ENCODE peak calls at places on chromosomes 12 and 14, in nine cellular contexts. R, B, N, U, H, V, T, S and W are unnamed samples.

GRCh38 chr14:22614240-22614799 is 16.2 kb downstream of the ABHD4 start:
- DNase-seq in R (peak; percentile 81), B (no peak), N (no peak), U (no peak), H (peak; percentile 95), V (peak; percentile 18), T (peak; percentile 99), S (peak; percentile 91), W (no peak)

GRCh38 chr14:91307046-91307445 is 62.5 kb upstream of the GPR68 start:
- DNase-seq in R (no peak), B (no peak), N (no peak), U (peak; percentile 66), H (no peak), V (no peak), T (no peak), S (no peak), W (no peak)

GRCh38 chr14:105086833-105087307 is 21.6 kb upstream of the GPR132 start:
- DNase-seq in R (peak; percentile 63), B (peak; percentile 85), N (peak; percentile 63), U (peak; percentile 97), H (no peak), V (peak; percentile 76), T (no peak), S (peak; percentile 65), W (no peak)

GRCh38 chr14:54147285-54147684 is 190.7 kb upstream of the BMP4 start:
- DNase-seq in R (no peak), B (no peak), N (no peak), U (no peak), H (no peak), V (no peak), T (no peak), S (peak; percentile 85), W (no peak)

GRCh38 chr12:124419292-124420040 is 124.6 kb downstream of the RFLNA start:
- DNase-seq in R (no peak), B (no peak), N (no peak), U (no peak), H (no peak), V (no peak), T (no peak), S (no peak), W (no peak)

GRCh38 chr14:79656086-79656485 is 555.2 kb downstream of the DIO2 start:
- DNase-seq in R (no peak), B (no peak), N (no peak), U (no peak), H (no peak), V (no peak), T (no peak), S (no peak), W (no peak)

GRCh38 chr14:89853976-89854693 is 100.4 kb downstream of the EFCAB11 start:
- DNase-seq in R (no peak), B (no peak), N (no peak), U (no peak), H (no peak), V (no peak), T (peak; percentile 82), S (no peak), W (no peak)

GRCh38 chr14:52455291-52456088 is 96.8 kb downstream of the TXNDC16 start:
- DNase-seq in R (no peak), B (no peak), N (no peak), U (no peak), H (peak; percentile 68), V (no peak), T (peak; percentile 58), S (peak; percentile 55), W (no peak)

GRCh38 chr12:111033281-111034147 is 113.1 kb upstream of the MYL2 start:
- DNase-seq in R (no peak), B (no peak), N (no peak), U (peak; percentile 47), H (no peak), V (no peak), T (no peak), S (no peak), W (no peak)

GRCh38 chr14:68792022-68792829 is 641 bp downstream of the ZFP36L1 start:
- DNase-seq in R (no peak), B (no peak), N (peak; percentile 49), U (peak; percentile 87), H (no peak), V (peak; percentile 56), T (no peak), S (no peak), W (peak; percentile 58)

GRCh38 chr12:54416908-54417603 is 2.0 kb downstream of the ITGA5 start:
- DNase-seq in R (no peak), B (no peak), N (no peak), U (no peak), H (no peak), V (no peak), T (no peak), S (peak; percentile 25), W (no peak)

DNA sequence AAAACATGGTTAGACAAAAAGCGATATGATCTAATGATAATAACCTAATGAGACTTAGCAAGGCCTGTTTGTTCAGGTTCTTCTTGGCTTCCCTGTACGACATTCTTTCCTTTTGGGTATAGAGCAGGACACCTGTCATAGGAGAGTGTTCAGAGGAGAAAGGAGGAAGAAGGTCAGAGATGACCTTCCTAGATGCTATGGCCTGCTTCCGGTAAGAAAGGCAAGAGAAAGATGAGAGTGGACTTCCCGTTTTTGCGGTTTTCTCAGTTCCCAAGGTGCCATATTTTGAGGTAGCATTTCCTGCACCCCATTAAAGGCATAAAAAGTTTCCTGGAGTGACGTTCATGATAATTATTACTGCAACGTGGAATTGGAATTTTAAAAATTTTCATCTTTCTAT is 8.7 kb downstream of the CLEC4E start:
- DNase-seq in R (no peak), B (no peak), N (no peak), U (no peak), H (no peak), V (no peak), T (no peak), S (no peak), W (no peak)
- H3K4me3 ChIP-seq in R (no peak overlapping the region), B (no peak overlapping the region), N (no peak overlapping the region), U (no peak overlapping the region), H (no peak overlapping the region), V (no peak overlapping the region), T (no peak overlapping the region), S (no peak overlapping the region), W (no peak overlapping the region)

DNA sequence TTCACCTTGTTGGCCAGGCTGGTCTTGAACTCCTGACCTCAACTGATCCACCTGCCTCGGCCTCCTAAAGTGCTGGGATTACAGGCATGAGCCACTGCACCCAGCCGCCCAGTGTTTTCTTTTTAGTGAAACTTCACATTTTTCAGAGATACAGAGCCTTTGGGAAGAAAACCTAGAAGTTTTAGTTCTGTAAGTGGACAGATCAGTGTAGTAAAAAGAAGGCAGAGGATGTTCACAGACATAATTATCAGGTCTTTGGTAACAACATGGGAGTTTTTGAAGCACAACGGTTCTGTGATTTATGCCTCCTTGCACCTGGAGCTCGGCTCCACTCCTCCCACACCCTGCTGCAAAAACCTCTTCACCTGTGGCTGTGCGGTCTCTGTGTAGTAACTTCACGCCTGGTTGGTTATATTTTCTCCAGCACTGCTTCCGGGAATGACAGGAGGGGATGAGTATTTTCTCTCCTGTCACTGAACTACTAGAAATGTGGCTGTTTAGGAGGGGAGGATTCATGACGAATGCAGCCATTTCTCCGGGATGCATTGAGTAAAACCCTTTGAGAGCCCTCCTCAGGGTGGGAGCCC is 67.0 kb downstream of the ARF6 start:
- DNase-seq in R (no peak), B (no peak), N (no peak), U (no peak), H (no peak), V (peak; percentile 78), T (no peak), S (no peak), W (no peak)
- H3K4me3 ChIP-seq in R (no peak overlapping the region), B (no peak overlapping the region), N (no peak overlapping the region), U (no peak overlapping the region), H (no peak overlapping the region), V (no peak overlapping the region), T (no peak overlapping the region), S (no peak overlapping the region), W (no peak overlapping the region)

DNA sequence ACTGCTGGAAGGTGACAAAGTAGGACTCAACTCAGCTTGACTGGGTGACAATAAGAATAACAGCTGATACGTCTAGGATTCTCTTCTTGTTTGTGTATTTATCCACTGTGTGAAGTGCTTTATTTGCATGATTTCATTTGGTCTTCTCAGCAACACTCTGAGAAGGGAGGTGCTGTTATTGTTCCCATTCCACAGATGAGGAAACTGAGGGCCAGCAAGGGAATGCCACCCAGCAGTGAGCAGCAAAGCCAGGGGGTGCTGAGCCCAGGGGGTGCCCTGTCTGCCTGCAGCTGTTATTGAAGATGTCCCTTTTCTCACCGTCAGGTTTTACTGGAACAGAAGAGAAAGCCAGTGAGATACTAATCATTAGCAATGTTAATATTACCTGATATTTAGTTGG is 62.8 kb downstream of the RNFT2 start:
- DNase-seq in R (no peak), B (no peak), N (no peak), U (no peak), H (no peak), V (no peak), T (no peak), S (no peak), W (no peak)
- H3K4me3 ChIP-seq in R (no peak overlapping the region), B (no peak overlapping the region), N (no peak overlapping the region), U (no peak overlapping the region), H (no peak overlapping the region), V (no peak overlapping the region), T (no peak overlapping the region), S (no peak overlapping the region), W (no peak overlapping the region)

GRCh38 chr12:79067977-79068376 is 203.4 kb downstream of the SYT1 start:
- DNase-seq in R (no peak), B (no peak), N (no peak), U (no peak), H (no peak), V (no peak), T (no peak), S (no peak), W (no peak)

GRCh38 chr12:79069009-79069408 is 204.4 kb downstream of the SYT1 start:
- DNase-seq in R (no peak), B (no peak), N (no peak), U (no peak), H (no peak), V (no peak), T (no peak), S (no peak), W (no peak)

GRCh38 chr12:79073506-79073905 is 208.9 kb downstream of the SYT1 start:
- DNase-seq in R (no peak), B (no peak), N (no peak), U (no peak), H (no peak), V (no peak), T (no peak), S (no peak), W (no peak)

DNA sequence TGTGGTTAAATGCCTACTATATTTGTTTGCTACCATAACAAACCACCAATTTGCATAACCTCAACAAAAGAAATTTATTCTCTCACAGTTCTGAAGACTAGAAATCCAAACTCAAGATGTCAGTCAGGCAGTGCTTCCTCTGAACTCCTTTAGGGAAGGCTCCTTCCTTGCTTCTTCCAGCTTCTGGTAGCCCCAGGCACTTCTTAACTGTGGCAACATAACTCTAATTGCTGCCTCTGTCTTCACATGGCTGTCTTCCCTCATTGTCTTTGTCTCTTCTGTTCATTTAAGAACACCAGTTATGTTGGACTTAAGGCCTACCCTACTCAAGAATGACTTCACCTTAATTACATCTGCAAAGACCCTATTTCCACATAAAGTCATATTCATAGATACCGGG is 206.9 kb downstream of the SYT1 start:
- DNase-seq in R (no peak), B (no peak), N (no peak), U (no peak), H (no peak), V (no peak), T (no peak), S (no peak), W (no peak)
- H3K4me3 ChIP-seq in R (no peak overlapping the region), B (no peak overlapping the region), N (no peak overlapping the region), U (no peak overlapping the region), H (no peak overlapping the region), V (no peak overlapping the region), T (no peak overlapping the region), S (no peak overlapping the region), W (no peak overlapping the region)